ENCODE peak calls at places on chromosome 17, in eight cellular contexts. B is HCT116, G is neural progenitor cell, V is GM23248, E is OCI-LY7, K is PC-3, U is MM.1S, I is GM23338. L is an unnamed sample. For H4K20me1, the result is how much of the 10 kb centered on the place peaks cover.

GRCh38 chr17:75783069-75783783 is 1.4 kb upstream of the UNK start:
- DNase-seq in V (peak), G (no peak), U (peak), K (peak), B (peak), E (peak), I (peak), L (peak)

GRCh38 chr17:59431606-59432005 is 100.2 kb downstream of the YPEL2 start:
- DNase-seq in U (no peak), V (no peak), I (no peak), G (no peak), E (no peak), K (no peak), B (no peak), L (no peak)

GRCh38 chr17:4710693-4711634 is 532 bp downstream of the ARRB2 start:
- DNase-seq in B (no peak), U (no peak), V (peak), I (no peak), E (peak), K (no peak), G (no peak), L (no peak)

GRCh38 chr17:44556114-44556853 is 1.0 kb upstream of the FZD2 start:
- DNase-seq in V (peak), E (peak), K (peak), U (peak), G (peak), I (peak), B (peak), L (peak)

GRCh38 chr17:41008811-41009210 is at the start of gene KRTAP3-1:
- DNase-seq in V (no peak), E (no peak), U (no peak), I (no peak), B (no peak), K (no peak), G (no peak), L (no peak)

GRCh38 chr17:55238931-55239297 is 25.8 kb upstream of the HLF start:
- DNase-seq in U (peak), E (no peak), K (no peak), V (peak), G (peak), I (peak), B (no peak), L (peak)

GRCh38 chr17:70242781-70243437 is 73.6 kb downstream of the KCNJ2 start:
- DNase-seq in B (no peak), E (no peak), G (no peak), I (no peak), V (no peak), U (no peak), K (no peak), L (no peak)

GRCh38 chr17:42690596-42690995 is 8.3 kb downstream of the CNTNAP1 start:
- DNase-seq in U (no peak), E (no peak), B (no peak), V (no peak), G (no peak), K (no peak), I (no peak), L (no peak)

GRCh38 chr17:34420900-34421299 is 57.9 kb upstream of the CCL1 start:
- DNase-seq in B (no peak), E (no peak), V (no peak), I (no peak), K (no peak), G (no peak), U (no peak), L (no peak)

GRCh38 chr17:50707296-50708049 is at the start of gene ANKRD40:
- DNase-seq in I (peak), B (peak), U (peak), G (peak), E (peak), V (peak), K (peak), L (peak)

GRCh38 chr17:3030096-3030495 is 33.3 kb downstream of the OR1D5 start:
- DNase-seq in E (no peak), I (no peak), U (no peak), V (peak), B (no peak), G (no peak), K (peak), L (no peak)

GRCh38 chr17:65359016-65359415 is 202.4 kb downstream of the AXIN2 start:
- DNase-seq in V (peak), K (peak), G (no peak), U (no peak), I (no peak), E (no peak), B (peak), L (no peak)

GRCh38 chr17:79001190-79002020 is 8.2 kb downstream of the CANT1 start:
- DNase-seq in K (no peak), G (no peak), E (no peak), U (no peak), I (no peak), B (no peak), V (no peak), L (no peak)

GRCh38 chr17:19533036-19533717 is 477 bp upstream of the SLC47A1 start:
- DNase-seq in B (no peak), G (no peak), I (no peak), V (no peak), U (no peak), K (no peak), E (no peak), L (no peak)

GRCh38 chr17:21287703-21288449 is 3.4 kb downstream of the MAP2K3 start:
- DNase-seq in U (peak), G (no peak), V (peak), K (peak), B (peak), I (no peak), E (peak), L (peak)

GRCh38 chr17:21285164-21286065 is 904 bp downstream of the MAP2K3 start:
- DNase-seq in U (no peak), E (peak), I (no peak), G (peak), B (no peak), K (peak), V (peak), L (peak)

GRCh38 chr17:21286771-21287702 is 2.5 kb downstream of the MAP2K3 start:
- DNase-seq in E (peak), G (no peak), K (peak), U (peak), V (no peak), B (peak), I (no peak), L (no peak)

GRCh38 chr17:21284319-21285163 is at the start of gene MAP2K3:
- DNase-seq in B (peak), V (peak), G (peak), I (peak), U (peak), E (peak), K (peak), L (peak)

DNA sequence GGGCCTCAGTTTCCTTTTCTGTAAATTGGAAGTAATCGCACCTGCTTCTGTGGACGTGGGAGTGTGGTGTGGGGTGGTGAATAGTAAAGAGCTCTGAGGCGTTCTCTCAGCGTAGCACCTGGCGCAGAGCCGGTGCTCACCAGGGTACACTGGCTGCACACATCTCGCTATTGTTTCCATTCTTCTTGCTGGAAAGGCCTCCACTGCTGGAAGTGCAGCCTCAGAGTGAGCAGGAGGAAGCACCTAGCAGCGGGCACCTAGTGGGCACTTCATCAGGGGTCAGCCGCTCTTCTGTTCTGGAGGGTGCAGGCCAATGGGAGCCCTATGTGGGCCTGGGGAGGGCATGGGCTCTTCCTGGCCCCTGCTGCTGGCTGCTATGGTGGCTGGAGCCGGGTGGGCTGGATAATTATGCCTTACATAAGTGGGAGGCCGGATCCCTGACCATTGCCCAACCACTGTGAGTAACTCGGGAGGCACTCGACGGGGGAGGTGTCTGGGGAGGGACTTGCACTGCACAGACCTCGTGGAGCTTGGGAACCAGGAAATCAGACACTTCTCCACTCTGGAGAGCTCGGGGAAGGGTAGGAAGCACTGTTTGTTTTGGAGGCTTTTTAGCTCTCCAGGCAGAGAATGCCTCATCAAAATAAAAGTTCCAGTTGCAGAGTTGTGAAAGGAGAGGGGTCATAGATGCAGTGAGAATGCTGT is 1.7 kb downstream of the MAP2K3 start:
- DNase-seq in K (peak), U (no peak), E (peak), G (peak), B (peak), I (no peak), V (peak), L (peak)
- H3K4me2 ChIP-seq in K (peak), U (peak), E (peak), G (peak), B (peak), I (peak), V (peak), L (peak)

DNA sequence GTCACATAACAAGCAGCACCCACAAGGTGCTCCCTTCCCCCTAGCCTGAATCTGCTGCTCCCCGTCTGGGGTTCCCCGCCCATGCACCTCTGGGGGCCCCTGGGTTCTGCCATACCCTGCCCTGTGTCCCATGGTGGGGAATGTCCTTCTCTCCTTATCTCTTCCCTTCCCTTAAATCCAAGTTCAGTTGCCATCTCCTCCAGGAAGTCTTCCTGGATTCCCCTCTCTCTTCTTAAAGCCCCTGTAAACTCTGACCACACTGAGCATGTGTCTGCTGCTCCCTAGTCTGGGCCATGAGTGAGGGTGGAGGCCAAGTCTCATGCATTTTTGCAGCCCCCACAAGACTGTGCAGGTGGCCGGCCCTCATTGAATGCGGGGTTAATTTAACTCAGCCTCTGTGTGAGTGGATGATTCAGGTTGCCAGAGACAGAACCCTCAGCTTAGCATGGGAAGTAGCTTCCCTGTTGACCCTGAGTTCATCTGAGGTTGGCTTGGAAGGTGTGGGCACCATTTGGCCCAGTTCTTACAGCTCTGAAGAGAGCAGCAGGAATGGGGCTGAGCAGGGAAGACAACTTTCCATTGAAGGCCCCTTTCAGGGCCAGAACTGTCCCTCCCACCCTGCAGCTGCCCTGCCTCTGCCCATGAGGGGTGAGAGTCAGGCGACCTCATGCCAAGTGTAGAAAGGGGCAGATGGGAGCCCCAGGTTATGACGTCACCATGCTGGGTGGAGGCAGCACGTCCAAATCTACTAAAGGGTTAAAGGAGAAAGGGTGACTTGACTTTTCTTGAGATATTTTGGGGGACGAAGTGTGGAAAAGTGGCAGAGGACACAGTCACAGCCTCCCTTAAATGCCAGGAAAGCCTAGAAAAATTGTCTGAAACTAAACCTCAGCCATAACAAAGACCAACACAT is at the start of gene STH:
- DNase-seq in K (no peak), I (no peak), U (no peak), G (no peak), E (no peak), V (no peak), B (no peak), L (no peak)
- TF ChIP-seq EZH2phosphoT487 in K (no peak), I (no peak), U (no peak), G (no peak), E (no peak), V (no peak), B (no peak), L (no peak)

DNA sequence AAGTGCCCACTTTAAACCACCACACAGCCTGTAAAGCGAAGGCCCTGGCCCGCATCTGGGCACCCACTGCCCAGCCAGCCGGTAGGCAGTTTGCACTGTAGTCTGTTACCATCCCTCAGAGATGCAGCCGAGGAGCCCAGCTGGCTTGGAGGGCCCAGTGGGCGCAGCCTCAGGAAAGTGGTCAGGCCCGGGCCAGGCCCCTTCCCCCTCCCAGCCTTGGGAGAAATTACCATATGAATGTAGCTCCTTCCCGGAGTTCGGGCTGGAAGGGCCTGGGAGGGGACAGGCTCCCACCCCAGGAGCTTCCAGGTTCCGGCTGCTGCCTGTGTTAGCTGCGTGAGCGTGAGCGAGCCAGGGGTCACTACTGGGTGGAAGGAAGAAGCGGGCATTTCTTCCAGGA is 325.4 kb downstream of the SEC14L1 start:
- DNase-seq in I (peak), V (no peak), G (peak), E (no peak), B (no peak), U (peak), K (no peak), L (no peak)
- H4K20me1 ChIP-seq in I (under half), V (under half), G (half or more), E (under half), B (under half), U (under half), K (under half), L (under half)

DNA sequence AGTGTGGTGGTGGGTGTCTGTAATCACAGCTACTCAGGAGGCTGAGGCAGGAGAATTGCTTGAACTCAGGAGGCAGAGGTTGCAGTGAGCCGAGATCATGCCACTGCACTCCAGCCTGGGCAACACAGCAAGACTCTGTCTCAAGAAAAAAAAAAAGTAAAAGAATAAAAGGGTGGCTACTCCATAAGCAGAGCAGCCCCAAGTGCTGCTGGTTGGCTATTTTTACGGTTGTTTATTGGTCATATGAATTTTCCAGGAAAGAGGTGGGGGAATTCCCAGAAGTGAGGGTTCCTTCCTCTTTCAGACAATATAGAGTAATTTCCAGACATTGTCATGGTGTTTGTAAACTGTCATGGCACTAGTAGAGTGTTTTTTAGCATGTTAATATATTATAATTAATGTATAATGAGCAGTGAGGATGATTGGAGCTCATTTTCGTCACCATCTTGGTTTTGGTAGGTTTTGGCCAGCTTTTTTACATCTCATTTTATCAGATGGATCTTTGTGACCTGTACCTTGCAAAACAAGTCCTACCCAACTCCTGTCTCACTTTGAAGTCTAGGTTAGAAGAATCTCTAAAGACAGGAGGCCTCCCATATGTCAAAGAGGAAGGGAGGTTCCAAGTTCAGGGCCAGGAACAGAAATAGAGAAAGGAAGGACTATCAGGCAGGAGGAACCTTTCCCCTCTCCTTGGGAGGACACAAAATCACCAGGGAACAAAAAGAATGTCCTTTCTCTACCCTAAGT is 39.1 kb downstream of the HOXB1 start:
- DNase-seq in U (no peak), B (no peak), V (peak), E (no peak), K (no peak), G (no peak), I (no peak), L (no peak)
- H3K4me2 ChIP-seq in U (no peak), B (no peak), V (no peak), E (no peak), K (no peak), G (no peak), I (no peak), L (no peak)

GRCh38 chr17:7224661-7225111 is 4.9 kb downstream of the ACADVL start:
- DNase-seq in U (no peak), G (no peak), E (no peak), V (no peak), K (no peak), B (no peak), I (no peak), L (no peak)
- TF ChIP-seq EZH2phosphoT487 in U (no peak), G (no peak), E (no peak), V (no peak), K (no peak), B (no peak), I (no peak), L (no peak)

DNA sequence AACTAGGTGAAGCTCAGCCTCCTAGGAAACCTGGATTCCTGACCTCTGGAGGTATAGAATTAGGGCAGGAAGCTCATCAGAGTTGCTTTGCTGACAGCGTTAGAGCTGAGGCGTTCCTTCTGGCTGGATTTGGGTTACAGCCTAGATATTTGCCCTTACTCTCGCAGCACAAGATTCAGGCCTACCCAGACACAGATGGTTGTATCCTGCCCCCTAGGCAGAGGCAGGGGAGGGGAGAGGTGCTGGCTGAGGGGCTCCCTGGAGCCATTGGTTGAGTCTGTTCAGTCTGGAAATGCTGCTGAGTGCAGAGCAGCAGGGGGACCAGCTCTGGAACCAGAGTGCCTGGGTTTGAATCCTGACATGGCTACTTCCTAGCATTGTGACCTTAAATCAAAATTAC is 78.5 kb downstream of the MPRIP start:
- DNase-seq in I (no peak), U (no peak), V (no peak), E (no peak), B (no peak), G (no peak), K (no peak), L (no peak)
- H4K20me1 ChIP-seq in I (under half), U (under half), V (under half), E (under half), B (under half), G (under half), K (half or more), L (half or more)

L was measured in hepatocyte.